ENCODE peak calls at places on chromosomes 3 and 15, in eight cellular contexts. J, A, E, B, W, O, S and U are unnamed samples.

GRCh38 chr15:47551079-47551478 is 166.2 kb upstream of the SEMA6D start:
- DNase-seq in A (no peak), O (peak; percentile 48), W (no peak), E (peak; percentile 0), S (no peak), B (no peak), J (peak; percentile 7), U (no peak)

GRCh38 chr3:151169262-151169661 is 33.8 kb downstream of the GPR171 start:
- DNase-seq in J (no peak), B (peak; percentile 88), W (no peak), S (no peak), A (peak; percentile 13), O (no peak), E (no peak), U (no peak)

GRCh38 chr3:144105542-144105941 is 133.9 kb downstream of the DIPK2A start:
- DNase-seq in E (no peak), J (peak; percentile 13), W (no peak), B (no peak), O (no peak), A (no peak), S (no peak), U (no peak)

GRCh38 chr3:116950302-116951055 is 240.9 kb downstream of the TUSC7 start:
- DNase-seq in O (no peak), B (no peak), S (no peak), A (no peak), E (no peak), J (no peak), W (no peak), U (no peak)

GRCh38 chr3:27590437-27591320 is 106.5 kb upstream of the SLC4A7 start:
- DNase-seq in E (peak; percentile 34), O (no peak), J (no peak), B (no peak), A (peak; percentile 26), S (no peak), W (no peak), U (no peak)

GRCh38 chr15:63971427-63971805 is 74.9 kb downstream of the DAPK2 start:
- DNase-seq in E (peak; percentile 63), A (no peak), O (no peak), W (no peak), J (no peak), B (peak; percentile 77), S (no peak), U (peak; percentile 62)

GRCh38 chr3:113439576-113439975 is 1.7 kb downstream of the CFAP44 start:
- DNase-seq in J (no peak), A (no peak), B (no peak), E (no peak), O (no peak), W (no peak), S (no peak), U (no peak)

GRCh38 chr3:158683216-158683975 is 10.9 kb upstream of the LXN start:
- DNase-seq in J (no peak), A (peak; percentile 14), S (no peak), B (no peak), O (no peak), W (no peak), E (no peak), U (no peak)

GRCh38 chr3:99918720-99919119 is 101.1 kb downstream of the CMSS1 start:
- DNase-seq in J (no peak), W (no peak), E (no peak), A (no peak), B (no peak), O (no peak), S (no peak), U (no peak)

GRCh38 chr3:3851621-3852323 is 52.5 kb downstream of the LRRN1 start:
- DNase-seq in A (no peak), B (no peak), J (no peak), O (no peak), S (no peak), W (no peak), E (no peak), U (no peak)
- H3K4me1 ChIP-seq in A (no peaks in the 10 kb centered on the region), B (no peaks in the 10 kb centered on the region), J (peaks cover 9% of the 10 kb centered on the region), O (peaks cover 54% of the 10 kb centered on the region), S (no peaks in the 10 kb centered on the region), W (no peaks in the 10 kb centered on the region), E (no peaks in the 10 kb centered on the region), U (no peaks in the 10 kb centered on the region)

DNA sequence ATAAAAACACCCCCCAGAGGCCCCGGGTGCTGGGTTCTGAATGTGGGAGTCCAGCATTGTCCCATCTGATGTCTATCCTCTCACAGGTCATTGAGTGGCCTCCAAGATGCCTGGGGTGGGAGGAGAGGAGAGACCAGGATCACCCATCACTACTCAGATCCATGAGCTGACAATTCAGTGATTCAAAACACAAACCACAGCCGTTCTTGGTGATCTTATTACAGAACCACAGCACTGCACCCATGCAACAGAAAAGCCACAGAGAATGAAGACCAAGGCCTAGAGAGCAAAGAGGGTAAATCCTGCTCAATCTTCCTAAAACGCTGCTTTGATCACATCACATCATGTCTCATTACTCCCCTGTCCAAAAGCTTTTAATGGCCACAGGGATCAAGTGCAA is 23.5 kb downstream of the ANP32A start:
- DNase-seq in E (no peak), S (no peak), A (no peak), B (no peak), O (no peak), J (no peak), W (no peak), U (no peak)
- H3K27ac ChIP-seq in E (peak overlapping the region; percentile 17), S (no peak overlapping the region), A (no peak overlapping the region), B (peak overlapping the region; percentile 93), O (no peak overlapping the region), J (no peak overlapping the region), W (peak overlapping the region; percentile 85), U (no peak overlapping the region)

DNA sequence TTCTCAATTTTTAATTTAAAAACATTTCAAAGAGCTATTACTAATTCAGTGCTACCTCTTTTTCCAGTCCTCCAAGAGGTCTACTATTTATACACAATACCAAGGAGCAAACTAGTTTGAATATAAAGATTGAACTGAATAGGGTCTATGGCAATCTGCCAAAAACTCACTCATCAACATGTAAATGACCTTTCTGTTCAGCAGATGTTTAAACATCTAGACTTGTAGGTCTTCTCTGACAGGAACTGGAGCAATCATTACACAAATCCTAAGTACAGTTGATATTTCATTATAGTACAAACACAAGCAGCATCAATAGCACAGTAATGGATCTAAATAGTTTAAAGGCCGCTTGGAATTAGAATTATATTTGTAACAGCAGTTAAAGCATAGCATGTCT is 10.9 kb downstream of the COPB2 start:
- DNase-seq in S (no peak), J (no peak), O (no peak), B (no peak), A (no peak), E (no peak), W (no peak), U (no peak)
- H3K36me3 ChIP-seq in S (peaks cover 36% of the 10 kb centered on the region), J (peaks cover 42% of the 10 kb centered on the region), O (peaks cover 47% of the 10 kb centered on the region), B (peaks cover 88% of the 10 kb centered on the region), A (peaks cover 16% of the 10 kb centered on the region), E (peaks cover 91% of the 10 kb centered on the region), W (peaks cover 37% of the 10 kb centered on the region), U (peaks cover 21% of the 10 kb centered on the region)

GRCh38 chr3:194474675-194475074 is 12.1 kb downstream of the ATP13A3 start:
- DNase-seq in S (no peak), E (no peak), W (no peak), O (no peak), J (no peak), A (no peak), B (no peak), U (no peak)

GRCh38 chr3:194476784-194477183 is 10.0 kb downstream of the ATP13A3 start:
- DNase-seq in A (no peak), W (peak; percentile 66), J (no peak), B (no peak), E (no peak), O (no peak), S (no peak), U (no peak)

GRCh38 chr3:194472290-194472920 is 14.4 kb downstream of the ATP13A3 start:
- DNase-seq in W (no peak), E (peak; percentile 78), A (peak; percentile 83), O (peak; percentile 87), J (peak; percentile 38), S (no peak), B (no peak), U (peak; percentile 21)

GRCh38 chr3:194475138-194475932 is 11.5 kb downstream of the ATP13A3 start:
- DNase-seq in W (no peak), A (no peak), S (no peak), B (no peak), O (no peak), J (no peak), E (no peak), U (no peak)

DNA sequence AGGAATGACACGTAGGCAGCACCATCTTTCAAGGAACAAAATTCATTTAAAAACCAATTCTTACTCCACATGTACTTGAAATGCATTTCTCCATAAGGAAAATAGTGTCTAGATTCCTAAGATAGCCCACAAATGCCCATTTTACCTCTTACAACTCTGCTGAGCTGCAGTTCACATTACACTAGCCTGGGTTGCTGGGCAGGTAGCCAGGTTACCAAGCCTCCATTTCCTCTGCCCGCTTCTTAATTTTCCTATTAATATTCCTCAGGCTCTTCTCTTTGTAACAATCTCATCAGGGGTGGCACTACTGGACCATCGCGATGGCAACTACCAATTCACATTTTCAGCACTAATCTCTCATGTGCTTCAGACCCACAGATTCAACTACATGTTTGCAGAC is 10.8 kb downstream of the ATP13A3 start:
- DNase-seq in E (no peak), W (no peak), J (peak; percentile 29), B (no peak), O (no peak), A (no peak), S (no peak), U (no peak)
- H3K4me1 ChIP-seq in E (peaks cover 5% of the 10 kb centered on the region), W (peaks cover 67% of the 10 kb centered on the region), J (peaks cover 13% of the 10 kb centered on the region), B (peaks cover 18% of the 10 kb centered on the region), O (peaks cover 13% of the 10 kb centered on the region), A (no peaks in the 10 kb centered on the region), S (peaks cover 48% of the 10 kb centered on the region), U (peaks cover 4% of the 10 kb centered on the region)

GRCh38 chr3:148211725-148212124 is 486.0 kb upstream of the AGTR1 start:
- DNase-seq in S (no peak), E (no peak), J (no peak), W (no peak), B (no peak), A (no peak), O (no peak), U (no peak)

GRCh38 chr3:148205945-148206845 is 491.5 kb upstream of the AGTR1 start:
- DNase-seq in W (no peak), J (no peak), O (no peak), B (no peak), S (no peak), A (no peak), E (no peak), U (no peak)

GRCh38 chr3:148214695-148215094 is 483.0 kb upstream of the AGTR1 start:
- DNase-seq in J (no peak), O (no peak), S (no peak), E (no peak), W (no peak), B (no peak), A (no peak), U (no peak)

GRCh38 chr3:148203263-148204010 is 494.3 kb upstream of the AGTR1 start:
- DNase-seq in S (no peak), J (no peak), E (no peak), B (no peak), O (no peak), A (no peak), W (no peak), U (no peak)

DNA sequence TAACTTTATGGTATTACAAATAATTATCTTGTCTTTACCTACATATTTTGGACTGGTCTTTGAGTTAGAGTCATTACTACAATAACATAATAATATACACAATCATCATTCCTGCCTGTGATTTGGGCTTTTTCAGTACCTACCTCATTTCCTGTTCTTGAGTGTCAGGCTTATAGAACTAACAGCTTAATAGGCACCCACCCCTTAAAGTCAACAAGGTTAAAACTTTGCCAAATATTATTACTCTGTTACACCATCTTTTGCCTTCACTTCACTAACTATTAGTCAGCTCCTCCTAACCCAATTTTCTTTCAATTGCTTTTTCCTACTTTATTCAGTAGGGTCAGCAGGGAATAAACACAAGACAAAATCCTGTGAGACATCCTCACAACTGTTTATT is 488.7 kb upstream of the AGTR1 start:
- DNase-seq in B (no peak), A (no peak), E (no peak), S (no peak), O (no peak), J (no peak), W (no peak), U (no peak)
- H3K27ac ChIP-seq in B (no peak overlapping the region), A (no peak overlapping the region), E (no peak overlapping the region), S (no peak overlapping the region), O (no peak overlapping the region), J (no peak overlapping the region), W (no peak overlapping the region), U (no peak overlapping the region)